ENCODE peak calls at places on chromosomes 16 and 17, in four cellular contexts. B is RWPE1; X is A549; S is activated T-helper 1 cell treated with anti-CD3 and anti-CD28 coated beads, Interleukin-2, amount 50 U/mL, for 16 hours. T is an unnamed sample.

GRCh38 chr16:57115148-57115503 is 22.7 kb downstream of the CPNE2 start:
- DNase-seq in X (no peak), S (no peak), B (no peak), T (no peak)

GRCh38 chr16:31344712-31345111 is 10.3 kb upstream of the ITGAX start:
- DNase-seq in S (no peak), X (no peak), B (no peak), T (no peak)

GRCh38 chr16:11327277-11328171 is 17.7 kb upstream of the RMI2 start:
- DNase-seq in S (no peak), B (no peak), X (no peak), T (no peak)

GRCh38 chr16:73568769-73569168 is 520.8 kb upstream of the ZFHX3 start:
- DNase-seq in B (no peak), S (no peak), X (no peak), T (no peak)

GRCh38 chr17:57255182-57255775 is 1.0 kb upstream of the MSI2 start:
- DNase-seq in S (no peak), X (no peak), B (no peak), T (no peak)

GRCh38 chr17:47278561-47278960 is 24.9 kb downstream of the ITGB3 start:
- DNase-seq in B (no peak), X (no peak), S (no peak), T (no peak)

GRCh38 chr17:73646409-73647305 is 2.4 kb upstream of the SDK2 start:
- DNase-seq in X (peak), S (no peak), B (peak), T (no peak)

GRCh38 chr17:8164815-8165131 is 2.0 kb upstream of the VAMP2 start:
- DNase-seq in X (no peak), B (no peak), S (no peak), T (no peak)

GRCh38 chr17:57993471-57994365 is 5.7 kb upstream of the VEZF1 start:
- DNase-seq in B (no peak), S (no peak), X (no peak), T (no peak)

GRCh38 chr16:83187404-83187803 is 560.6 kb downstream of the CDH13 start:
- DNase-seq in X (no peak), S (no peak), B (peak), T (no peak)

GRCh38 chr17:49224198-49224996 is 6.2 kb downstream of the PHOSPHO1 start:
- DNase-seq in B (no peak), X (no peak), S (no peak), T (no peak)

GRCh38 chr16:3907586-3907985 is 27.1 kb upstream of the CREBBP start:
- DNase-seq in B (no peak), S (no peak), X (no peak), T (no peak)

T was measured in breast epithelium.